ENCODE peak calls at places on chromosomes 16 and 17, in five cellular contexts. D is adrenal gland, K is heart right ventricle, T is IMR-90, W is bronchial epithelial cell. Q is an unnamed sample. For H3K36me3, the result is how much of the 10 kb centered on the place peaks cover.

GRCh38 chr17:43750154-43750553 is 8.4 kb downstream of the SOST start:
- DNase-seq in W (peak), T (no peak), K (no peak), D (no peak), Q (peak)

GRCh38 chr16:67928561-67929364 is 2.9 kb downstream of the CTRL start:
- DNase-seq in D (peak), W (peak), T (peak), K (peak), Q (peak)

GRCh38 chr16:29816694-29817441 is 916 bp downstream of the PAGR1 start:
- DNase-seq in K (peak), D (peak), T (peak), W (peak), Q (peak)

GRCh38 chr16:19102187-19102872 is 11.4 kb upstream of the ITPRIPL2 start:
- DNase-seq in D (no peak), W (no peak), K (no peak), T (no peak), Q (no peak)

GRCh38 chr16:56589141-56590039 is at the start of gene MT3:
- DNase-seq in T (no peak), W (no peak), D (peak), K (peak), Q (no peak)

GRCh38 chr17:69084911-69085310 is 24.2 kb upstream of the ABCA9 start:
- DNase-seq in W (peak), D (no peak), T (no peak), K (no peak), Q (peak)

GRCh38 chr17:64281962-64282752 is 19.1 kb upstream of the TEX2 start:
- DNase-seq in D (peak), W (peak), T (peak), K (peak), Q (no peak)

GRCh38 chr17:78529251-78529650 is 47.9 kb downstream of the DNAH17 start:
- DNase-seq in W (no peak), D (no peak), K (no peak), T (no peak), Q (peak)

GRCh38 chr17:29069526-29070041 is 26.6 kb downstream of the PIPOX start:
- DNase-seq in W (peak), D (no peak), K (no peak), T (peak), Q (no peak)

GRCh38 chr16:66616592-66616991 is 12.1 kb downstream of the CMTM3 start:
- DNase-seq in W (no peak), T (peak), D (peak), K (no peak), Q (no peak)

GRCh38 chr16:22424161-22424937 is 49.9 kb upstream of the CDR2 start:
- DNase-seq in K (peak), D (peak), T (no peak), W (no peak), Q (no peak)

GRCh38 chr17:57151798-57152197 is 66.8 kb downstream of the AKAP1 start:
- DNase-seq in K (no peak), W (no peak), T (no peak), D (no peak), Q (no peak)

GRCh38 chr16:51418258-51418657 is 267.2 kb upstream of the SALL1 start:
- DNase-seq in K (no peak), D (no peak), W (no peak), T (no peak), Q (no peak)

GRCh38 chr17:78512976-78513375 is 64.2 kb downstream of the DNAH17 start:
- DNase-seq in K (no peak), T (no peak), W (no peak), D (no peak), Q (no peak)

GRCh38 chr17:17358060-17358751 is 55.0 kb downstream of the NT5M start:
- DNase-seq in K (no peak), D (no peak), W (no peak), T (no peak), Q (no peak)

GRCh38 chr16:87062569-87063442 is 254.4 kb downstream of the C16orf95 start:
- DNase-seq in T (peak), D (peak), K (peak), W (peak), Q (peak)

GRCh38 chr17:17792551-17793377 is 44.0 kb downstream of the SREBF1 start:
- DNase-seq in T (peak), W (peak), K (peak), D (peak), Q (peak)

GRCh38 chr16:26058326-26058725 is 366.6 kb downstream of the HS3ST4 start:
- DNase-seq in W (no peak), D (no peak), T (no peak), K (no peak), Q (no peak)

GRCh38 chr17:83067718-83068261 is 11.6 kb upstream of the METRNL start:
- DNase-seq in T (peak), D (no peak), K (no peak), W (no peak), Q (peak)

GRCh38 chr17:17098426-17099035 is 56.3 kb downstream of the MPRIP start:
- DNase-seq in T (peak), K (peak), W (no peak), D (no peak), Q (no peak)

GRCh38 chr17:50059256-50059655 is 3.3 kb downstream of the ITGA3 start:
- DNase-seq in D (no peak), K (no peak), W (no peak), T (no peak), Q (no peak)

GRCh38 chr17:65857713-65858112 is 296.3 kb upstream of the AXIN2 start:
- DNase-seq in K (no peak), D (no peak), W (no peak), T (no peak), Q (no peak)

GRCh38 chr17:9230346-9230745 is 209.0 kb downstream of the NTN1 start:
- DNase-seq in T (peak), W (no peak), K (no peak), D (no peak), Q (peak)

GRCh38 chr16:69187387-69187890 is 475 bp downstream of the SNTB2 start:
- DNase-seq in K (peak), T (no peak), W (peak), D (peak), Q (peak)

GRCh38 chr16:21162661-21163151 is 4.2 kb downstream of the LDAF1 start:
- DNase-seq in K (peak), T (peak), W (no peak), D (peak), Q (no peak)

GRCh38 chr16:17467923-17468540 is 2.7 kb downstream of the XYLT1 start:
- DNase-seq in K (peak), T (peak), D (peak), W (no peak), Q (peak)

GRCh38 chr17:45824475-45824874 is 20.2 kb upstream of the SPPL2C start:
- DNase-seq in T (no peak), W (no peak), D (no peak), K (no peak), Q (no peak)

GRCh38 chr17:79428988-79429387 is 181.9 kb downstream of the RBFOX3 start:
- DNase-seq in D (no peak), W (no peak), K (no peak), T (no peak), Q (no peak)

GRCh38 chr17:67032985-67033384 is 11.4 kb upstream of the CACNG1 start:
- DNase-seq in K (no peak), T (no peak), D (no peak), W (no peak), Q (no peak)

GRCh38 chr16:54342001-54342776 is 55.6 kb upstream of the IRX3 start:
- DNase-seq in T (no peak), K (no peak), D (no peak), W (peak), Q (no peak)

GRCh38 chr17:28928061-28928460 is 23.3 kb downstream of the PHF12 start:
- DNase-seq in W (peak), K (no peak), T (peak), D (no peak), Q (no peak)

GRCh38 chr16:81647527-81647926 is 131.6 kb upstream of the PLCG2 start:
- DNase-seq in K (no peak), T (peak), D (peak), W (peak), Q (peak)

GRCh38 chr17:44970136-44970737 is 2.1 kb upstream of the C1QL1 start:
- DNase-seq in D (no peak), T (no peak), W (no peak), K (peak), Q (no peak)

DNA sequence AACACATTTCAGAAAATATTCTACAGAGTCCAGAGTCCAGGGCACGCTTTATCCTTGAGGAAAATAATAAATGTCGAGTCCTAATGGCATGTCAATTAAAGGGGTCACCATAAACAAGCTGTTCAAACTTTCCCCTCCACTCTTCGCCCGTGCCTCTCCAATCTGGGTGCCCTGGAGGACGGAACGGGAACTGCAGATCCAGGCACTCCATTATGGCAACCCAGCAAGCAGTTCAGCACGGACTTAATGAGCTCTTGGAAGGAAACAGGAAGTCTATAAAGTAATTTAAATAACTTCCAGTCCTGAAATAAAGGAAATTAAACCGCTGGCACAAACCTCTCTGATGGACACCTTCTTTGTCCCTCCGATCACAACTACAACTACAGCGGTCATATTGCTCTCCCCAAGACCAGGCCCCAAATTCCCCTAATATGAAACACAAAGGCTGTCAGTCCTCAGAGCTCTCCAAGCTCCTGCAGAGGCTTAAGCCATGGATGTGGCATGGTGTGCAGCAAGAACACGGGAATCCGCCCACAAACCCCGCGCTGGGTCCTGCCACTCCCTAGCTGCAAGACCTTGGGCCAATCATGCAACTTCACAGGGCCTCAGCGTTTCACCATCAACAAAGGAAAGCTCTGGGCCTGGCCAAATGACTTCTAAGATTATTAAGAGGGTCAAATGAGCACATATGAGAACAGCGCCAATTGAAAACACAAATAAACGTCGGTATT is 52.6 kb downstream of the ZFHX3 start:
- DNase-seq in K (no peak), T (no peak), W (no peak), D (no peak), Q (no peak)
- TF ChIP-seq CTCF in K (peak), T (peak), W (peak), D (peak), Q (no peak)

GRCh38 chr17:1002412-1002753 is 5.5 kb downstream of the TIMM22 start:
- DNase-seq in W (no peak), D (no peak), T (peak), K (no peak), Q (no peak)
- H3K36me3 ChIP-seq in W (under half), D (under half), T (half or more), K (half or more), Q (under half)

GRCh38 chr17:12928736-12929135 is 89.1 kb downstream of the ELAC2 start:
- DNase-seq in W (peak), K (no peak), D (no peak), T (no peak), Q (no peak)
- TF ChIP-seq CTCF in W (peak), K (no peak), D (no peak), T (no peak), Q (peak)

DNA sequence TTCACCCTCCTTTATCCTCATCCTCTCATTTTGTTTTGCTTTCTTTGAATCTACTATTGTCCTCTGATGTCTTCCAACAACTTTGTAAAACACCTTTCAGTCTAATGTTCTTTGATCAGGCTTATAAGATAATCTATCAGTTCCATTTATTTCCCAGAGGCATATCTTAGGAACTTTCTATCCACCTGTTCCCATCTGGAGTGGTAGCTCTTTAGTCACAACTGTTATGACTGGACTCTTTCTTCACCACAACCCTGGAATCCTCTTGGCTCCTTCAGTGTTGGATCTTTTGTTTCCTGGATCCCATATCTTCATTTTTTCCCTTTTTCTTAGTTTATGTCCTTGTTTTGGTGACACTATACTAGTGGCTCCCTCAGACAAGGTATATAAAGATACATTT is 23.5 kb downstream of the RPS6KB1 start:
- DNase-seq in D (no peak), K (no peak), T (no peak), W (no peak), Q (no peak)
- H3K36me3 ChIP-seq in D (half or more), K (half or more), T (under half), W (under half), Q (under half)

GRCh38 chr17:74992223-74992622 is 4.8 kb downstream of the CDR2L start:
- DNase-seq in T (no peak), W (no peak), K (no peak), D (no peak), Q (no peak)

GRCh38 chr17:74990581-74991105 is 3.2 kb downstream of the CDR2L start:
- DNase-seq in K (no peak), D (no peak), W (no peak), T (no peak), Q (no peak)

GRCh38 chr17:74987418-74987908 is at the start of gene CDR2L:
- DNase-seq in W (peak), D (peak), K (peak), T (peak), Q (peak)

GRCh38 chr17:74986206-74986576 is 1.2 kb upstream of the CDR2L start:
- DNase-seq in D (no peak), K (no peak), W (no peak), T (no peak), Q (no peak)

GRCh38 chr17:74987909-74988711 is 678 bp downstream of the CDR2L start:
- DNase-seq in T (peak), K (peak), D (peak), W (peak), Q (peak)
- TF ChIP-seq CTCF in T (peak), K (peak), D (peak), W (peak), Q (peak)

GRCh38 chr17:77420804-77421634 is 280.2 kb downstream of the SEC14L1 start:
- DNase-seq in K (no peak), T (peak), D (no peak), W (peak), Q (no peak)

GRCh38 chr17:77419095-77419494 is 278.3 kb downstream of the SEC14L1 start:
- DNase-seq in D (no peak), T (no peak), W (no peak), K (no peak), Q (no peak)

GRCh38 chr17:77419547-77420475 is 279.0 kb downstream of the SEC14L1 start:
- DNase-seq in W (no peak), D (no peak), T (peak), K (no peak), Q (no peak)

GRCh38 chr17:77421635-77421982 is 280.8 kb downstream of the SEC14L1 start:
- DNase-seq in T (no peak), W (no peak), D (no peak), K (no peak), Q (no peak)

GRCh38 chr17:77420476-77420803 is 279.7 kb downstream of the SEC14L1 start:
- DNase-seq in T (no peak), K (no peak), W (no peak), D (no peak), Q (no peak)
- H3K36me3 ChIP-seq in T (under half), K (under half), W (under half), D (under half), Q (under half)

GRCh38 chr17:48795444-48796162 is 21.4 kb downstream of the TTLL6 start:
- DNase-seq in D (no peak), K (no peak), T (peak), W (no peak), Q (no peak)

GRCh38 chr17:48787850-48788249 is 29.2 kb downstream of the TTLL6 start:
- DNase-seq in T (no peak), W (no peak), K (no peak), D (no peak), Q (no peak)

GRCh38 chr17:48790607-48791127 is 26.4 kb downstream of the TTLL6 start:
- DNase-seq in K (no peak), W (no peak), T (no peak), D (no peak), Q (no peak)

GRCh38 chr17:48792033-48792798 is 24.8 kb downstream of the TTLL6 start:
- DNase-seq in W (no peak), T (no peak), K (no peak), D (no peak), Q (no peak)

GRCh38 chr17:48791128-48792032 is 25.6 kb downstream of the TTLL6 start:
- DNase-seq in K (peak), T (peak), D (peak), W (peak), Q (no peak)
- TF ChIP-seq CTCF in K (peak), T (peak), D (peak), W (peak), Q (peak)